ENCODE peak calls at places on chromosomes 2 and 18, in five cellular contexts. One of them, this sample, is unnamed.

GRCh38 chr2:218405365-218406208 is 5.9 kb downstream of the CTDSP1 start:
- DNase-seq in SK-N-SH: peak; percentile 42
- DNase-seq in A549: no peak
- DNase-seq in K562: no peak
- DNase-seq in HepG2: no peak
- DNase-seq in this sample: no peak

GRCh38 chr2:61456746-61457420 is 14.0 kb downstream of the USP34 start:
- DNase-seq in SK-N-SH: no peak
- DNase-seq in A549: no peak
- DNase-seq in K562: no peak
- DNase-seq in HepG2: no peak
- DNase-seq in this sample: no peak

GRCh38 chr18:40004246-40004645 is 1950.8 kb upstream of the PIK3C3 start:
- DNase-seq in SK-N-SH: no peak
- DNase-seq in A549: no peak
- DNase-seq in K562: no peak
- DNase-seq in HepG2: no peak
- DNase-seq in this sample: no peak

GRCh38 chr2:102703748-102704147 is 58.1 kb upstream of the TMEM182 start:
- DNase-seq in SK-N-SH: no peak
- DNase-seq in A549: peak; percentile 55
- DNase-seq in K562: peak; percentile 23
- DNase-seq in HepG2: peak; percentile 33
- DNase-seq in this sample: no peak

GRCh38 chr18:31819106-31819924 is 58.6 kb upstream of the SLC25A52 start:
- DNase-seq in SK-N-SH: peak; percentile 34
- DNase-seq in A549: peak; percentile 44
- DNase-seq in K562: peak; percentile 17
- DNase-seq in HepG2: peak; percentile 59
- DNase-seq in this sample: no peak

GRCh38 chr2:231900975-231901374 is 25.2 kb downstream of the NPPC start:
- DNase-seq in SK-N-SH: no peak
- DNase-seq in A549: no peak
- DNase-seq in K562: peak; percentile 27
- DNase-seq in HepG2: no peak
- DNase-seq in this sample: no peak

GRCh38 chr2:108965540-108966299 is 23.3 kb downstream of the EDAR start:
- DNase-seq in SK-N-SH: no peak
- DNase-seq in A549: no peak
- DNase-seq in K562: no peak
- DNase-seq in HepG2: no peak
- DNase-seq in this sample: no peak

GRCh38 chr2:226087051-226087450 is 687.5 kb downstream of the NYAP2 start:
- DNase-seq in SK-N-SH: no peak
- DNase-seq in A549: no peak
- DNase-seq in K562: no peak
- DNase-seq in HepG2: no peak
- DNase-seq in this sample: no peak

GRCh38 chr18:52694804-52695203 is 354.8 kb downstream of the DCC start:
- DNase-seq in SK-N-SH: peak; percentile 21
- DNase-seq in A549: peak; percentile 5
- DNase-seq in K562: peak; percentile 5
- DNase-seq in HepG2: no peak
- DNase-seq in this sample: no peak

GRCh38 chr2:85455552-85456090 is 37.1 kb downstream of the SH2D6 start:
- DNase-seq in SK-N-SH: no peak
- DNase-seq in A549: no peak
- DNase-seq in K562: no peak
- DNase-seq in HepG2: peak; percentile 44
- DNase-seq in this sample: no peak

GRCh38 chr2:46042711-46043110 is 254.5 kb upstream of the EPAS1 start:
- DNase-seq in SK-N-SH: no peak
- DNase-seq in A549: no peak
- DNase-seq in K562: no peak
- DNase-seq in HepG2: no peak
- DNase-seq in this sample: no peak

GRCh38 chr2:36322108-36322507 is 33.5 kb upstream of the CRIM1 start:
- DNase-seq in SK-N-SH: no peak
- DNase-seq in A549: peak; percentile 73
- DNase-seq in K562: no peak
- DNase-seq in HepG2: peak; percentile 40
- DNase-seq in this sample: no peak

GRCh38 chr2:224922142-224922727 is 120.0 kb downstream of the DOCK10 start:
- DNase-seq in SK-N-SH: no peak
- DNase-seq in A549: no peak
- DNase-seq in K562: no peak
- DNase-seq in HepG2: no peak
- DNase-seq in this sample: peak; percentile 71

GRCh38 chr18:59145055-59145454 is 5.4 kb downstream of the SEC11C start:
- DNase-seq in SK-N-SH: no peak
- DNase-seq in A549: no peak
- DNase-seq in K562: no peak
- DNase-seq in HepG2: no peak
- DNase-seq in this sample: no peak

GRCh38 chr2:151264157-151264835 is 2.6 kb upstream of the RBM43 start:
- DNase-seq in SK-N-SH: no peak
- DNase-seq in A549: no peak
- DNase-seq in K562: no peak
- DNase-seq in HepG2: peak; percentile 58
- DNase-seq in this sample: no peak

GRCh38 chr2:234730066-234730640 is 221.7 kb upstream of the SH3BP4 start:
- DNase-seq in SK-N-SH: no peak
- DNase-seq in A549: no peak
- DNase-seq in K562: no peak
- DNase-seq in HepG2: no peak
- DNase-seq in this sample: no peak

GRCh38 chr2:97267411-97268074 is 154.6 kb downstream of the ANKRD36 start:
- DNase-seq in SK-N-SH: no peak
- DNase-seq in A549: no peak
- DNase-seq in K562: no peak
- DNase-seq in HepG2: peak; percentile 1
- DNase-seq in this sample: no peak

GRCh38 chr2:231433990-231434389 is 30.3 kb downstream of the NCL start:
- DNase-seq in SK-N-SH: no peak
- DNase-seq in A549: no peak
- DNase-seq in K562: no peak
- DNase-seq in HepG2: no peak
- DNase-seq in this sample: no peak

GRCh38 chr2:40103590-40103989 is 324.5 kb upstream of the THUMPD2 start:
- DNase-seq in SK-N-SH: no peak
- DNase-seq in A549: no peak
- DNase-seq in K562: no peak
- DNase-seq in HepG2: no peak
- DNase-seq in this sample: no peak

GRCh38 chr2:107694667-107695066 is 132.0 kb upstream of the RGPD4 start:
- DNase-seq in SK-N-SH: no peak
- DNase-seq in A549: no peak
- DNase-seq in K562: no peak
- DNase-seq in HepG2: no peak
- DNase-seq in this sample: no peak

GRCh38 chr2:176553685-176554106 is 284.5 kb downstream of the MTX2 start:
- DNase-seq in SK-N-SH: peak; percentile 78
- DNase-seq in A549: peak; percentile 75
- DNase-seq in K562: no peak
- DNase-seq in HepG2: no peak
- DNase-seq in this sample: no peak

GRCh38 chr2:151437630-151438029 is 27.9 kb downstream of the RIF1 start:
- DNase-seq in SK-N-SH: peak; percentile 28
- DNase-seq in A549: peak; percentile 36
- DNase-seq in K562: no peak
- DNase-seq in HepG2: no peak
- DNase-seq in this sample: no peak

GRCh38 chr2:25265802-25266201 is 75.9 kb downstream of the DNMT3A start:
- DNase-seq in SK-N-SH: no peak
- DNase-seq in A549: no peak
- DNase-seq in K562: peak; percentile 35
- DNase-seq in HepG2: no peak
- DNase-seq in this sample: no peak

GRCh38 chr2:64456298-64456697 is 2.3 kb downstream of the LGALSL start:
- DNase-seq in SK-N-SH: no peak
- DNase-seq in A549: no peak
- DNase-seq in K562: no peak
- DNase-seq in HepG2: no peak
- DNase-seq in this sample: no peak

DNA sequence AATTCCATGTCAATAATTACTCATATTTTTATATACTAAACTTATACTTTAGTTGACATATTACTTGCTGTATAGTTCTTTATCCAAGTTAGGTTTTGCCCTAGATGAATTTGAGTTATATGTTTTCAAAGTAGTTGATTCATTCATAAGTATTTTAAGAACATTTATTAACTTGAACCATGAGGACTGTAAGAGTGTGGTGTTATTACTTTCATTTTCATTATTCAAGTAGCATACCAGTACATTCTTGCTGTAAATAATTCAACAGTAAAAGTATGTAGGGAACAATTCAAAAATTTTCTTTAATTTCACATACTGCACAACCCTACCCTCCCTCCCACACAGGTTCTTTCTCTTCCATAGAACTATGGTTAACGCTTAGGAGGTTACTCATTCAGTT is 75.4 kb downstream of the ANKRD12 start:
- DNase-seq in SK-N-SH: no peak
- DNase-seq in A549: no peak
- DNase-seq in K562: no peak
- DNase-seq in HepG2: no peak
- DNase-seq in this sample: no peak
- TF ChIP-seq CHD2 in SK-N-SH: no peak
- TF ChIP-seq CHD2 in A549: no peak
- TF ChIP-seq CHD2 in K562: no peak
- TF ChIP-seq CHD2 in HepG2: no peak
- TF ChIP-seq CHD2 in this sample: no peak

GRCh38 chr2:143176606-143177005 is 47.4 kb downstream of the ARHGAP15 start:
- DNase-seq in SK-N-SH: no peak
- DNase-seq in A549: no peak
- DNase-seq in K562: no peak
- DNase-seq in HepG2: no peak
- DNase-seq in this sample: no peak
- TF ChIP-seq CHD2 in SK-N-SH: no peak
- TF ChIP-seq CHD2 in A549: no peak
- TF ChIP-seq CHD2 in K562: no peak
- TF ChIP-seq CHD2 in HepG2: no peak
- TF ChIP-seq CHD2 in this sample: no peak

GRCh38 chr2:111200333-111200879 is 79.7 kb downstream of the BCL2L11 start:
- DNase-seq in SK-N-SH: no peak
- DNase-seq in A549: no peak
- DNase-seq in K562: no peak
- DNase-seq in HepG2: no peak
- DNase-seq in this sample: no peak

GRCh38 chr2:111199840-111200239 is 79.1 kb downstream of the BCL2L11 start:
- DNase-seq in SK-N-SH: no peak
- DNase-seq in A549: no peak
- DNase-seq in K562: no peak
- DNase-seq in HepG2: no peak
- DNase-seq in this sample: no peak

GRCh38 chr2:111205774-111206173 is 85.1 kb downstream of the BCL2L11 start:
- DNase-seq in SK-N-SH: no peak
- DNase-seq in A549: no peak
- DNase-seq in K562: no peak
- DNase-seq in HepG2: no peak
- DNase-seq in this sample: no peak

GRCh38 chr2:111201214-111201613 is 80.5 kb downstream of the BCL2L11 start:
- DNase-seq in SK-N-SH: no peak
- DNase-seq in A549: no peak
- DNase-seq in K562: no peak
- DNase-seq in HepG2: no peak
- DNase-seq in this sample: peak; percentile 87

DNA sequence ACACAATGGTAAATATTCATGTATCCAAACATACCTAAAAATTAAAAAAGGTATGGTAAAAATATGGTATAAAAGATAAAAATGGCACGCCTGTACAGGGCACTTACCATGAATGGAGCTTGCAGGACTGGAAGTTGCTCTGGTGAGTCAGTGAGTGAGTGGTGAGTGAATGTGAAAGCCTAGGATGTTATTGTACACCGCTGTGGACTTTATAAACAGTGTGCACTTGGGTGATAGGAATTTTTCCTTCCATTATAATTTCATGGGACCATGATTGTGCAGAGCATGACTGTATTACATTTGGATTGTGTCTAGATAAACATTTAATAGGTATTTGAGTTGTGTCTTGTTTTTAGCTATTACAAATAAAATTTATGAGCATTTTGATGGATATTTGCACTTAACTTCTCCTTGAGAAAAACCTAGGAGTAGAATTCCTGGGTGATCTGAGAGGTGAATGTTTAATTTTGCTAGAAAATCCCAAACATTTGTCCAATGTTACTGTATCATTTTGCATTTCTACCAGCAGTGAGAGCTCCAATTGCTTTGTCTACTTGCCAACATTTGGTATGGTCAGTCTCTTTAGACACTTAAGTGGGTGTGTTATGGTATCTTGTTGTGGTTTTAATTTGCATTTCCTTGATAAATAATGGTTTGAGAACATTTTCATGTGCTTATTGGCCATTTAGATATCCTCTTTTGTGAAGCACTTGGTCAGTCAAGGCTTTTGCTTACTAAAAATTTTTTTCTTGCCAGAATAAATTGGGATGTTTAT is 81.7 kb downstream of the BCL2L11 start:
- DNase-seq in SK-N-SH: no peak
- DNase-seq in A549: no peak
- DNase-seq in K562: no peak
- DNase-seq in HepG2: no peak
- DNase-seq in this sample: no peak
- TF ChIP-seq CHD2 in SK-N-SH: no peak
- TF ChIP-seq CHD2 in A549: no peak
- TF ChIP-seq CHD2 in K562: no peak
- TF ChIP-seq CHD2 in HepG2: no peak
- TF ChIP-seq CHD2 in this sample: no peak

GRCh38 chr18:55494441-55494840 is 93.6 kb downstream of the TCF4 start:
- DNase-seq in SK-N-SH: no peak
- DNase-seq in A549: no peak
- DNase-seq in K562: no peak
- DNase-seq in HepG2: no peak
- DNase-seq in this sample: no peak

GRCh38 chr18:55497825-55498403 is 90.1 kb downstream of the TCF4 start:
- DNase-seq in SK-N-SH: no peak
- DNase-seq in A549: no peak
- DNase-seq in K562: no peak
- DNase-seq in HepG2: no peak
- DNase-seq in this sample: no peak

GRCh38 chr18:55491606-55492005 is 96.4 kb downstream of the TCF4 start:
- DNase-seq in SK-N-SH: no peak
- DNase-seq in A549: no peak
- DNase-seq in K562: no peak
- DNase-seq in HepG2: no peak
- DNase-seq in this sample: no peak

GRCh38 chr18:55499526-55499925 is 88.5 kb downstream of the TCF4 start:
- DNase-seq in SK-N-SH: no peak
- DNase-seq in A549: no peak
- DNase-seq in K562: no peak
- DNase-seq in HepG2: no peak
- DNase-seq in this sample: no peak

DNA sequence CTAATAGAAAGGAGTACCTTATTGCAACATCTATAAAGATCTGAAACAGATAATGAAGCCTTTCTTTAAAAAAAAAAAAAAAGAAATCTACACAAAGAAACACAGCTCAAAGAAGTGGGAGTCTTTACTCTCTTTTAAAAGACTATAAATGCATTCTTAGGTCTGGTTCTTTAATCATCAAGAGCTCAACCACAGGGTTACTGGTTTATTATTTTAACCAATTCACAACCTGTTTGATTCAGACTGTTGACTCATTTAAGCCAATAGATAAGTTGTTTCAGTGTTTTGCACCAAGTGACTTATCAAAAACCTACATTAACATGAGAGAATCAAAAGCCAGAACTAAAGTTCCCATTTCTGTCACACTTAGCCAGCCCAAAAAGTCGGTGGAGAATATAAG is 93.1 kb downstream of the TCF4 start:
- DNase-seq in SK-N-SH: no peak
- DNase-seq in A549: no peak
- DNase-seq in K562: no peak
- DNase-seq in HepG2: no peak
- DNase-seq in this sample: no peak
- TF ChIP-seq CHD2 in SK-N-SH: no peak
- TF ChIP-seq CHD2 in A549: no peak
- TF ChIP-seq CHD2 in K562: no peak
- TF ChIP-seq CHD2 in HepG2: no peak
- TF ChIP-seq CHD2 in this sample: no peak